ENCODE peak calls at places on chromosomes 1 and 21, in four cellular contexts. One of them, this sample, is unnamed. For H3K27me3 and H3K4me1, the result is how much of the 10 kb centered on the place peaks cover.

GRCh38 chr1:24926596-24927249 is 3.4 kb downstream of the RUNX3 start:
- DNase-seq in IMR-90: no peak
- DNase-seq in Karpas-422: peak
- DNase-seq in endodermal cell: peak
- DNase-seq in this sample: peak

GRCh38 chr1:16249838-16250241 is 12.9 kb upstream of the CPLANE2 start:
- DNase-seq in IMR-90: peak
- DNase-seq in Karpas-422: no peak
- DNase-seq in endodermal cell: no peak
- DNase-seq in this sample: peak

GRCh38 chr1:162822391-162823200 is 32.1 kb downstream of the HSD17B7 start:
- DNase-seq in IMR-90: no peak
- DNase-seq in Karpas-422: no peak
- DNase-seq in endodermal cell: peak
- DNase-seq in this sample: peak

GRCh38 chr1:45492691-45493090 is 1.7 kb upstream of the TESK2 start:
- DNase-seq in IMR-90: no peak
- DNase-seq in Karpas-422: no peak
- DNase-seq in endodermal cell: no peak
- DNase-seq in this sample: no peak

GRCh38 chr1:44700573-44700972 is 26.1 kb downstream of the ARMH1 start:
- DNase-seq in IMR-90: peak
- DNase-seq in Karpas-422: no peak
- DNase-seq in endodermal cell: no peak
- DNase-seq in this sample: no peak

GRCh38 chr21:43370888-43371570 is 55.9 kb downstream of the SIK1 start:
- DNase-seq in IMR-90: no peak
- DNase-seq in Karpas-422: peak
- DNase-seq in endodermal cell: no peak
- DNase-seq in this sample: no peak

GRCh38 chr1:201766117-201766863 is 62.7 kb upstream of the IPO9 start:
- DNase-seq in IMR-90: peak
- DNase-seq in Karpas-422: no peak
- DNase-seq in endodermal cell: no peak
- DNase-seq in this sample: peak

GRCh38 chr1:90879281-90879680 is 142.6 kb downstream of the ZNF644 start:
- DNase-seq in IMR-90: peak
- DNase-seq in Karpas-422: no peak
- DNase-seq in endodermal cell: no peak
- DNase-seq in this sample: peak

GRCh38 chr21:40425981-40426380 is 421.0 kb downstream of the DSCAM start:
- DNase-seq in IMR-90: no peak
- DNase-seq in Karpas-422: no peak
- DNase-seq in endodermal cell: no peak
- DNase-seq in this sample: no peak

GRCh38 chr1:145962157-145963102 is 1.9 kb downstream of the ANKRD34A start:
- DNase-seq in IMR-90: no peak
- DNase-seq in Karpas-422: peak
- DNase-seq in endodermal cell: peak
- DNase-seq in this sample: peak

DNA sequence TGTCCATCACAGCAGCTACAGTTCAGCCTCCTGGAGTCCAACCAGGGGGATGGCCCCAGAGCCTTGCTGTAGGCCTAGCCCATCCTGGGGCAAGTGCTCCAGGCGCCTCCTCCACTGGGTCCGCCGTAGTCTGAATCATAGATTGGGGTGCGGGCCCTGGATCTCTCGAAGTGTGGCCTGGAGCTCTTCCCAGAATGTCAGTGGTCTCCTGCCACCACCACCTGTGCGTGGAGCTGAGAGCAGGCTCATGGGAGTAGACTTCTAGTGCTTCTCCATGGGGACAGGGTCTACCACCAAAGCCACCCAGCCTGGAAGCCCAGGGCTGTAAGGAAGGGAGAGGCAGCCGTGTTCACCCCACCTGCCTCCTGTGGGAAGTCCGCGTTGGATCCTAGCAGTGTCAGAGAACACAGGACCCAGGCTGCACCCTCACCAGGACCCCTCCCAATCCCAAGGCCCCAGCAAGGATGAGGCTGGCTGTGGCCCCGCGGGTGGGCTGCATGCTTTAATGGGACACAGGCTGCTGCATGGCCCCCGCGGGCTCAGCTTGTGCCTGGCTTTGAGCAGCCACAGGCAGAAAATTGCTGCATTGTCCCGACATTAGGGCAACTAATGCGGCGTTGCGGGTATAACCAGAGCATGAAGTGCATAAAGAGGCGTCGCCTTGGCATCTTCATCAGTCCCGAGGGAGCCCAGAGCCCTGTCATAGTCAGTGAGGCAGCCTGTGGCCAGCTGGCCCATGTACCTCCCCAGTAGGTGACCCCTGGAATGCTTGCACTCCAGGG is 735 bp upstream of the HES3 start:
- DNase-seq in IMR-90: no peak
- DNase-seq in Karpas-422: no peak
- DNase-seq in endodermal cell: no peak
- DNase-seq in this sample: no peak
- H3K27me3 ChIP-seq in IMR-90: half or more
- H3K27me3 ChIP-seq in Karpas-422: under half
- H3K27me3 ChIP-seq in endodermal cell: half or more
- H3K27me3 ChIP-seq in this sample: under half

DNA sequence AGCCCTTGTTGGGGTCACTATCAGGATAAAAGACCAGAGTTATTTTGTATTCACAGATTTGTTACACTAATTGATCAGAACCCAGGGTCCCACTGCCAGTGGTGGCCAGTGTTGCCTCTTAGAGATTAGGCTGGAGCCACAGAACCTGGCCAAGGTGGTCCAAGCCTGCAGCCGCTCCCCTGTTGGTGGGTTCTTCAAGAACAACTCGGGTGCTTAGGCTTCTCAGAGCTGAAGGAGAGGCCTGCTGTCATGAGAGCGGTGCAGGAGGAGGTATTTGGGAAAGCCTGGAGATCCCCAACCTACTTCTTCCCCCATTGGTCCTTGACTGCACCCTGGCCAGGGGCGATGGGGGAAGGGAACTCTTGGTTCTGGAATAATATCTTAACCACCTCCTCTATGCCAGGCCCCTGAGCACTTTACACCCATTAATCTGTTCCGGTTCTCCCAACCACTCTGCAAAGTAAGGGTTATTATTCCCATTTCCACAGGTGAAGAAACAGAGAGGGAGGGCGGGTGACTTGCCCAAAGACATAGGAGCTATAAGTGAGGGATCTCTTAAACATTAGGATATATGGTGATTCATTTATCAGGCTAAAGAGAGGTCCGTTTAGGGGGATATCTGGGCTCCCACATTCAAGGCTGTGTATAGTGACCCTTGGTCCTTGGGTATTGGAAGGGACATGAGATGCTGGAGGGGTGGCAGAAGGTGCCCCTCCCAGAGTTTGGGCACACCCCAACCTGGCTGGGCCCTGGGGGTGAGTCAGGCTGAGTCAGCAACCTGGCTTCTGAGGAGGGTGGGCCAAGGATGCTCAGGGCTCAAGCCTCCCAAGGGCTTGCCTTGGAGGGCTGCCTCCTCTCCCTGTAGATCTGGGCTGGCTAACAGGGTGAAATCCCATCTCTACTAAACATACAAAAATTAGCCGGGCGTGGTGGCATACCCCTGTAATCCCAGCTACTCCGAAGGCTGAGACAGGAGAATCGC is 5.1 kb downstream of the TRNP1 start:
- DNase-seq in IMR-90: peak
- DNase-seq in Karpas-422: no peak
- DNase-seq in endodermal cell: peak
- DNase-seq in this sample: peak
- H3K4me1 ChIP-seq in IMR-90: under half
- H3K4me1 ChIP-seq in Karpas-422: under half
- H3K4me1 ChIP-seq in endodermal cell: under half
- H3K4me1 ChIP-seq in this sample: half or more

GRCh38 chr1:202810193-202810614 is 550 bp upstream of the PCAT6 start:
- DNase-seq in IMR-90: no peak
- DNase-seq in Karpas-422: no peak
- DNase-seq in endodermal cell: no peak
- DNase-seq in this sample: no peak
- H3K9ac ChIP-seq in IMR-90: peak
- H3K9ac ChIP-seq in Karpas-422: no peak
- H3K9ac ChIP-seq in endodermal cell: peak
- H3K9ac ChIP-seq in this sample: peak

DNA sequence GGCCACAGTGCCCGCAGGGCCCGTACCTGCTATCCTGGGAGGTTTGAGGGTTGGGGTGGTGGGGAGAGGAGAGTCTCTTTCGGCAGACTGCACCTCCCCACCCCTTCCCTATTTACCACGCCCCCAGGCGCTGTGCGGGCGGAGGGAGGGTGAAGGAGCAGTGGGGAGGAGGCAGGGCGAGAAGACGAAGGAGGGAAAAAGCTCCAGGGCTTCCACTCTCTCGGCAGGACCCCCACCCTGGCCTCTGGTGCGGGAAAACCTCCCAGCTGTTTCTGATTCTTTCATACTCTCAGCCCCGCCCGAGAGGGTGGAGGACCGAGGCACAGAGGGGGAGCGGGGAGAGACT is 896 bp upstream of the WNT2B start:
- DNase-seq in IMR-90: no peak
- DNase-seq in Karpas-422: no peak
- DNase-seq in endodermal cell: peak
- DNase-seq in this sample: peak
- H3K27me3 ChIP-seq in IMR-90: half or more
- H3K27me3 ChIP-seq in Karpas-422: under half
- H3K27me3 ChIP-seq in endodermal cell: half or more
- H3K27me3 ChIP-seq in this sample: under half

GRCh38 chr1:93753766-93754763 is 72.4 kb upstream of the BCAR3 start:
- DNase-seq in IMR-90: peak
- DNase-seq in Karpas-422: no peak
- DNase-seq in endodermal cell: no peak
- DNase-seq in this sample: peak
- H3K4me1 ChIP-seq in IMR-90: under half
- H3K4me1 ChIP-seq in Karpas-422: under half
- H3K4me1 ChIP-seq in endodermal cell: under half
- H3K4me1 ChIP-seq in this sample: half or more

This sample was measured in GM23248.